ENCODE peak calls at places on chromosomes 16 and 17, in six cellular contexts. A, X, P, M, T and Y are unnamed samples.
A peak's percentile ranks its signal among the peaks of the same experiment; 100 is the strongest.

GRCh38 chr17:63740464-63741181 is 976 bp downstream of the STRADA start:
- DNase-seq in A (no peak), X (no peak), P (no peak), M (peak; percentile 9), T (no peak), Y (no peak)

GRCh38 chr17:52790359-52790955 is 631.9 kb upstream of the CA10 start:
- DNase-seq in A (no peak), X (no peak), P (no peak), M (no peak), T (no peak), Y (no peak)

GRCh38 chr16:62068747-62069146 is 32.5 kb upstream of the CDH8 start:
- DNase-seq in A (no peak), X (no peak), P (peak; percentile 2), M (no peak), T (no peak), Y (peak; percentile 20)

GRCh38 chr16:64094992-64095579 is 1026.8 kb downstream of the CDH11 start:
- DNase-seq in A (no peak), X (no peak), P (no peak), M (peak; percentile 13), T (no peak), Y (no peak)

GRCh38 chr16:8946544-8946943 is 17.2 kb downstream of the USP7 start:
- DNase-seq in A (no peak), X (no peak), P (no peak), M (no peak), T (no peak), Y (no peak)

GRCh38 chr17:45371414-45372324 is 54.8 kb upstream of the MAP3K14 start:
- DNase-seq in A (peak; percentile 18), X (peak; percentile 92), P (no peak), M (peak; percentile 98), T (peak; percentile 54), Y (peak; percentile 89)

GRCh38 chr16:67842509-67843342 is 606 bp downstream of the THAP11 start:
- DNase-seq in A (peak; percentile 65), X (peak; percentile 64), P (peak; percentile 69), M (peak; percentile 58), T (no peak), Y (peak; percentile 61)

GRCh38 chr17:248337-249235 is 67.1 kb upstream of the DOC2B start:
- DNase-seq in A (no peak), X (peak; percentile 4), P (no peak), M (no peak), T (peak; percentile 7), Y (no peak)

GRCh38 chr16:8251727-8252126 is 338.6 kb downstream of the TMEM114 start:
- DNase-seq in A (no peak), X (no peak), P (no peak), M (no peak), T (no peak), Y (no peak)

GRCh38 chr17:82666931-82667667 is 18.9 kb upstream of the WDR45B start:
- DNase-seq in A (no peak), X (no peak), P (no peak), M (no peak), T (no peak), Y (no peak)

GRCh38 chr17:3695723-3696411 is at the start of gene P2RX5:
- DNase-seq in A (peak; percentile 49), X (no peak), P (peak; percentile 38), M (no peak), T (no peak), Y (no peak)

GRCh38 chr16:66714659-66715307 is 18.2 kb upstream of the CMTM4 start:
- DNase-seq in A (no peak), X (no peak), P (no peak), M (no peak), T (no peak), Y (no peak)

GRCh38 chr16:55668337-55669281 is 12.8 kb downstream of the SLC6A2 start:
- DNase-seq in A (no peak), X (peak; percentile 70), P (no peak), M (no peak), T (no peak), Y (peak; percentile 33)

GRCh38 chr17:7355053-7355452 is at the start of gene TMEM95:
- DNase-seq in A (no peak), X (no peak), P (no peak), M (no peak), T (peak; percentile 47), Y (no peak)

GRCh38 chr17:30942311-30943079 is 20.8 kb downstream of the ADAP2 start:
- DNase-seq in A (no peak), X (no peak), P (no peak), M (no peak), T (no peak), Y (no peak)

GRCh38 chr16:86961133-86961720 is 356.0 kb downstream of the C16orf95 start:
- DNase-seq in A (no peak), X (no peak), P (no peak), M (no peak), T (no peak), Y (no peak)

GRCh38 chr16:23712976-23713375 is at the start of gene ERN2:
- DNase-seq in A (no peak), X (no peak), P (no peak), M (no peak), T (no peak), Y (no peak)

GRCh38 chr17:18961634-18962493 is 9.9 kb downstream of the SLC5A10 start:
- DNase-seq in A (no peak), X (no peak), P (no peak), M (no peak), T (no peak), Y (no peak)

GRCh38 chr17:5194346-5194745 is 2.7 kb upstream of the ZNF594 start:
- DNase-seq in A (no peak), X (no peak), P (no peak), M (no peak), T (no peak), Y (no peak)

GRCh38 chr16:84547539-84548058 is 43.1 kb upstream of the MEAK7 start:
- DNase-seq in A (no peak), X (no peak), P (no peak), M (no peak), T (no peak), Y (peak; percentile 37)

GRCh38 chr17:3827124-3827773 is 18.8 kb downstream of the NCBP3 start:
- DNase-seq in A (peak; percentile 79), X (peak; percentile 62), P (no peak), M (peak; percentile 77), T (no peak), Y (peak; percentile 79)

GRCh38 chr16:66523861-66524354 is 26.0 kb downstream of the TK2 start:
- DNase-seq in A (peak; percentile 53), X (no peak), P (peak; percentile 81), M (no peak), T (no peak), Y (no peak)

GRCh38 chr16:75202069-75202590 is 4.8 kb downstream of the CTRB2 start:
- DNase-seq in A (no peak), X (no peak), P (no peak), M (no peak), T (no peak), Y (no peak)
- H3K4me3 ChIP-seq in A (no peak overlapping the region), X (no peak overlapping the region), P (no peak overlapping the region), M (no peak overlapping the region), T (no peak overlapping the region), Y (no peak overlapping the region)

GRCh38 chr16:2237076-2237551 is 870 bp downstream of the DNASE1L2 start:
- DNase-seq in A (no peak), X (no peak), P (no peak), M (no peak), T (no peak), Y (no peak)
- H3K4me3 ChIP-seq in A (no peak overlapping the region), X (no peak overlapping the region), P (no peak overlapping the region), M (no peak overlapping the region), T (no peak overlapping the region), Y (no peak overlapping the region)

GRCh38 chr17:12068946-12069345 is 48.3 kb downstream of the MAP2K4 start:
- DNase-seq in A (no peak), X (no peak), P (no peak), M (peak; percentile 26), T (no peak), Y (no peak)

GRCh38 chr17:12067425-12067824 is 46.7 kb downstream of the MAP2K4 start:
- DNase-seq in A (no peak), X (no peak), P (no peak), M (no peak), T (no peak), Y (no peak)

GRCh38 chr17:12074346-12074745 is 53.7 kb downstream of the MAP2K4 start:
- DNase-seq in A (no peak), X (no peak), P (no peak), M (no peak), T (no peak), Y (no peak)

DNA sequence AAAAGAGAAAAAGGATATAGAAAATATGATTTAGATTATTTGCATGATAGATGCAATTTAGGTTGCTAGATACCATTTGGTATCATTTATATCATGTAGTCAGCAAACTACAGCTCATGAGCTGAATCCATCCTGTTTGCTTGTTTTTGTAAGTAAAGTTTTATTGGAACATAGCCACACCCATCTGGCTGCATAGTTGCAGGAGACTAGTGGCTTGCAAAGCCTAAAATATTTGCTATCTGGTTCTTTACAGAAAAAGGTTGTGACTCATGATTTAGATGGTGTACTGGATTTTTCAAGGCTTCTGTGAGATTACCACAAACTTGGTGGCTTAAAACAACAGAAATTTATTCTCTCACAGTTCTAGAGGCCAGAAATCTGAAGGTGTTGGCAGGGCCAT is 49.9 kb downstream of the MAP2K4 start:
- DNase-seq in A (no peak), X (no peak), P (no peak), M (peak; percentile 89), T (no peak), Y (no peak)
- H3K4me3 ChIP-seq in A (no peak overlapping the region), X (no peak overlapping the region), P (no peak overlapping the region), M (no peak overlapping the region), T (no peak overlapping the region), Y (no peak overlapping the region)

GRCh38 chr17:50129303-50129945 is 536 bp downstream of the SAMD14 start:
- DNase-seq in A (peak; percentile 48), X (peak; percentile 35), P (no peak), M (peak; percentile 18), T (no peak), Y (no peak)

GRCh38 chr17:50130778-50131317 is 888 bp upstream of the SAMD14 start:
- DNase-seq in A (no peak), X (peak; percentile 19), P (no peak), M (no peak), T (no peak), Y (peak; percentile 39)

GRCh38 chr17:50127661-50128361 is 2.1 kb downstream of the SAMD14 start:
- DNase-seq in A (no peak), X (peak; percentile 17), P (no peak), M (no peak), T (no peak), Y (no peak)

GRCh38 chr17:50129946-50130777 is at the start of gene SAMD14:
- DNase-seq in A (peak; percentile 46), X (peak; percentile 48), P (no peak), M (peak; percentile 26), T (no peak), Y (no peak)

GRCh38 chr17:50128441-50129302 is 1.3 kb downstream of the SAMD14 start:
- DNase-seq in A (no peak), X (peak; percentile 30), P (no peak), M (peak; percentile 19), T (no peak), Y (no peak)
- H3K4me3 ChIP-seq in A (no peak overlapping the region), X (no peak overlapping the region), P (no peak overlapping the region), M (peak overlapping the region; percentile 52), T (peak overlapping the region; percentile 36), Y (peak overlapping the region; percentile 27)

DNA sequence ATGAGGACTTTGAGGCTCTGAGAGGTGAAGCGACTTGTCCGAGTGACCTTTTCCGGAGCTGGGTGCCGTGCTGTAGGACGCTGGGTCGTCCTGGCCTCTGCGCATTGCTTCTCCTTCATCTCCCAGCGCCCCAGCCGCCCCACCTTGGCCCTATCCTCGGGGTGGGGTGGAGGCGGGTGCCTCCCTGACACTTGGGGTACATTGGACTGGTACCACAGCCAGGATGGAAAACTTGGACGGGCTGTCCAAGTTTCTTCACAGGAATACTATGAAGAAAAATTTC is 147.9 kb downstream of the SPECC1 start:
- DNase-seq in A (no peak), X (no peak), P (no peak), M (no peak), T (no peak), Y (no peak)
- H3K4me3 ChIP-seq in A (peak overlapping the region; percentile 70), X (no peak overlapping the region), P (no peak overlapping the region), M (peak overlapping the region; percentile 59), T (peak overlapping the region; percentile 85), Y (peak overlapping the region; percentile 68)